ENCODE peak calls at places on chromosomes 16 and 17, in ten cellular contexts. A, G, H, F, W, J, B, T, Z and L are unnamed samples.

GRCh38 chr17:81086789-81087551 is 52.0 kb downstream of the BAIAP2 start:
- DNase-seq in Z (no peak), W (no peak), A (no peak), G (no peak), H (no peak), J (no peak), B (no peak), T (no peak), F (no peak), L (no peak)

GRCh38 chr17:55518549-55518948 is 7.3 kb upstream of the SMIM36 start:
- DNase-seq in A (no peak), W (no peak), J (no peak), G (no peak), H (no peak), F (no peak), Z (no peak), T (no peak), B (no peak), L (no peak)

GRCh38 chr16:21339927-21340326 is 61.8 kb upstream of the CRYM start:
- DNase-seq in Z (no peak), W (no peak), J (no peak), F (no peak), A (no peak), T (no peak), B (no peak), G (no peak), H (no peak), L (no peak)

GRCh38 chr16:4085405-4085970 is 30.8 kb downstream of the ADCY9 start:
- DNase-seq in B (no peak), T (no peak), H (no peak), A (no peak), J (no peak), F (no peak), G (no peak), Z (no peak), W (no peak), L (no peak)

GRCh38 chr16:84354306-84354705 is 14.0 kb upstream of the ATP2C2 start:
- DNase-seq in A (no peak), H (no peak), B (no peak), T (no peak), Z (no peak), W (no peak), G (no peak), J (no peak), F (no peak), L (no peak)

GRCh38 chr17:74412581-74412980 is 19.3 kb upstream of the GPRC5C start:
- DNase-seq in Z (no peak), W (no peak), F (no peak), J (no peak), G (no peak), B (no peak), A (no peak), T (no peak), H (no peak), L (no peak)

GRCh38 chr17:27318633-27319032 is 24.7 kb downstream of the WSB1 start:
- DNase-seq in Z (no peak), B (no peak), T (no peak), F (no peak), J (no peak), H (no peak), G (no peak), W (no peak), A (no peak), L (no peak)

GRCh38 chr16:57589374-57589773 is 39.1 kb upstream of the ADGRG1 start:
- DNase-seq in F (no peak), T (no peak), A (no peak), W (no peak), G (no peak), J (no peak), H (no peak), Z (no peak), B (no peak), L (no peak)

GRCh38 chr16:79532785-79533184 is 67.8 kb downstream of the MAF start:
- DNase-seq in G (no peak), A (no peak), W (no peak), J (no peak), T (no peak), B (no peak), Z (no peak), H (no peak), F (no peak), L (no peak)

GRCh38 chr16:85307552-85308364 is 195.5 kb upstream of the CIBAR2 start:
- DNase-seq in Z (no peak), G (no peak), J (no peak), T (no peak), F (peak; percentile 62), A (no peak), W (no peak), H (no peak), B (no peak), L (no peak)

GRCh38 chr16:84055366-84055765 is 12.8 kb upstream of the SLC38A8 start:
- DNase-seq in J (no peak), A (no peak), B (no peak), Z (no peak), T (no peak), G (no peak), H (no peak), W (no peak), F (peak; percentile 54), L (no peak)

GRCh38 chr17:81333626-81334368 is 38.7 kb upstream of the SLC38A10 start:
- DNase-seq in W (no peak), G (no peak), Z (no peak), H (no peak), T (peak; percentile 23), J (no peak), F (no peak), A (no peak), B (no peak), L (no peak)

GRCh38 chr17:60447375-60447774 is 25.1 kb downstream of the CHCT1 start:
- DNase-seq in H (no peak), W (no peak), J (no peak), A (no peak), Z (no peak), F (no peak), G (no peak), T (no peak), B (no peak), L (no peak)